ENCODE peak calls at places on chromosomes 12 and 14, in five cellular contexts. D, R, E, C and A are unnamed samples.

GRCh38 chr12:123267991-123268843 is 3.4 kb downstream of the CDK2AP1 start:
- DNase-seq in D (no peak), R (peak), E (no peak), C (peak), A (no peak)

GRCh38 chr12:132285991-132286681 is 43.3 kb downstream of the GALNT9 start:
- DNase-seq in D (no peak), R (peak), E (no peak), C (no peak), A (peak)

GRCh38 chr12:105640780-105641179 is 310.3 kb downstream of the C12orf75 start:
- DNase-seq in D (no peak), R (no peak), E (no peak), C (no peak), A (no peak)

GRCh38 chr12:87092421-87092820 is 836.2 kb upstream of the MGAT4C start:
- DNase-seq in D (no peak), R (no peak), E (no peak), C (no peak), A (no peak)

GRCh38 chr14:53929871-53930685 is 26.5 kb downstream of the BMP4 start:
- DNase-seq in D (peak), R (no peak), E (peak), C (peak), A (peak)

GRCh38 chr12:88946377-88946997 is 366.2 kb upstream of the KITLG start:
- DNase-seq in D (no peak), R (no peak), E (no peak), C (no peak), A (no peak)

GRCh38 chr14:101630056-101630960 is 69.0 kb downstream of the DIO3 start:
- DNase-seq in D (no peak), R (no peak), E (no peak), C (no peak), A (no peak)

GRCh38 chr12:3727877-3728632 is 24.9 kb downstream of the CRACR2A start:
- DNase-seq in D (no peak), R (no peak), E (no peak), C (no peak), A (no peak)

GRCh38 chr12:32944195-32944594 is 47.6 kb upstream of the PKP2 start:
- DNase-seq in D (no peak), R (no peak), E (no peak), C (no peak), A (no peak)

GRCh38 chr12:123681605-123682004 is 10.7 kb downstream of the TCTN2 start:
- DNase-seq in D (no peak), R (no peak), E (no peak), C (no peak), A (no peak)

GRCh38 chr12:102673606-102674005 is 193.2 kb upstream of the IGF1 start:
- DNase-seq in D (no peak), R (no peak), E (no peak), C (no peak), A (no peak)